ENCODE peak calls at places on chromosomes 11 and 22, in eight cellular contexts. One of them, this sample, is unnamed.

GRCh38 chr11:18633256-18634139 is 644 bp downstream of the SPTY2D1 start:
- DNase-seq in tibial nerve: no peak
- DNase-seq in NCI-H1092 treated with DMSO at 0.1 percent for 48 hours: no peak
- DNase-seq in NCI-H1105: no peak
- DNase-seq in DMS53: no peak
- DNase-seq in Kasumi-1: peak; percentile 41
- DNase-seq in AG04450: no peak
- DNase-seq in fibroblast of lung: peak; percentile 24
- DNase-seq in this sample: no peak

GRCh38 chr22:23274146-23274526 is 93.8 kb downstream of the BCR start:
- DNase-seq in Kasumi-1: no peak
- DNase-seq in AG04450: no peak
- DNase-seq in fibroblast of lung: no peak
- DNase-seq in NCI-H1092 treated with DMSO at 0.1 percent for 48 hours: no peak
- DNase-seq in tibial nerve: no peak
- DNase-seq in DMS53: no peak
- DNase-seq in NCI-H1105: no peak
- DNase-seq in this sample: no peak

GRCh38 chr11:66327171-66328035 is 8.8 kb downstream of the RIN1 start:
- DNase-seq in AG04450: no peak
- DNase-seq in Kasumi-1: no peak
- DNase-seq in DMS53: no peak
- DNase-seq in fibroblast of lung: peak; percentile 65
- DNase-seq in tibial nerve: no peak
- DNase-seq in NCI-H1105: no peak
- DNase-seq in NCI-H1092 treated with DMSO at 0.1 percent for 48 hours: no peak
- DNase-seq in this sample: no peak

GRCh38 chr11:118106789-118107335 is 20.1 kb upstream of the SMIM35 start:
- DNase-seq in DMS53: peak; percentile 35
- DNase-seq in NCI-H1092 treated with DMSO at 0.1 percent for 48 hours: no peak
- DNase-seq in tibial nerve: no peak
- DNase-seq in Kasumi-1: no peak
- DNase-seq in NCI-H1105: no peak
- DNase-seq in fibroblast of lung: no peak
- DNase-seq in AG04450: no peak
- DNase-seq in this sample: no peak

GRCh38 chr11:1826552-1827094 is 8.2 kb upstream of the SYT8 start:
- DNase-seq in tibial nerve: no peak
- DNase-seq in fibroblast of lung: peak; percentile 75
- DNase-seq in DMS53: peak; percentile 54
- DNase-seq in NCI-H1105: no peak
- DNase-seq in Kasumi-1: peak; percentile 29
- DNase-seq in AG04450: no peak
- DNase-seq in NCI-H1092 treated with DMSO at 0.1 percent for 48 hours: no peak
- DNase-seq in this sample: no peak

GRCh38 chr11:117946196-117946841 is 17.1 kb upstream of the TMPRSS13 start:
- DNase-seq in DMS53: no peak
- DNase-seq in tibial nerve: no peak
- DNase-seq in fibroblast of lung: no peak
- DNase-seq in AG04450: no peak
- DNase-seq in NCI-H1105: no peak
- DNase-seq in Kasumi-1: no peak
- DNase-seq in NCI-H1092 treated with DMSO at 0.1 percent for 48 hours: no peak
- DNase-seq in this sample: no peak

GRCh38 chr22:46591890-46592289 is 28.3 kb upstream of the GRAMD4 start:
- DNase-seq in Kasumi-1: no peak
- DNase-seq in tibial nerve: no peak
- DNase-seq in fibroblast of lung: no peak
- DNase-seq in NCI-H1092 treated with DMSO at 0.1 percent for 48 hours: no peak
- DNase-seq in DMS53: no peak
- DNase-seq in AG04450: no peak
- DNase-seq in NCI-H1105: no peak
- DNase-seq in this sample: no peak

GRCh38 chr11:19429108-19429760 is 188.5 kb upstream of the E2F8 start:
- DNase-seq in DMS53: no peak
- DNase-seq in Kasumi-1: no peak
- DNase-seq in NCI-H1092 treated with DMSO at 0.1 percent for 48 hours: no peak
- DNase-seq in NCI-H1105: no peak
- DNase-seq in fibroblast of lung: no peak
- DNase-seq in AG04450: no peak
- DNase-seq in tibial nerve: no peak
- DNase-seq in this sample: no peak

GRCh38 chr22:27682438-27682837 is 119.1 kb downstream of the MN1 start:
- DNase-seq in fibroblast of lung: no peak
- DNase-seq in AG04450: no peak
- DNase-seq in NCI-H1092 treated with DMSO at 0.1 percent for 48 hours: no peak
- DNase-seq in tibial nerve: no peak
- DNase-seq in Kasumi-1: no peak
- DNase-seq in DMS53: no peak
- DNase-seq in NCI-H1105: no peak
- DNase-seq in this sample: no peak

GRCh38 chr11:119752324-119752723 is 23.3 kb upstream of the NECTIN1 start:
- DNase-seq in NCI-H1092 treated with DMSO at 0.1 percent for 48 hours: no peak
- DNase-seq in Kasumi-1: no peak
- DNase-seq in fibroblast of lung: no peak
- DNase-seq in tibial nerve: no peak
- DNase-seq in DMS53: no peak
- DNase-seq in AG04450: no peak
- DNase-seq in NCI-H1105: no peak
- DNase-seq in this sample: no peak

GRCh38 chr22:20674998-20675397 is 98.9 kb upstream of the SERPIND1 start:
- DNase-seq in DMS53: no peak
- DNase-seq in Kasumi-1: no peak
- DNase-seq in NCI-H1105: no peak
- DNase-seq in tibial nerve: no peak
- DNase-seq in NCI-H1092 treated with DMSO at 0.1 percent for 48 hours: no peak
- DNase-seq in AG04450: no peak
- DNase-seq in fibroblast of lung: no peak
- DNase-seq in this sample: no peak

GRCh38 chr11:15006139-15006759 is 34.1 kb upstream of the CALCA start:
- DNase-seq in Kasumi-1: peak; percentile 84
- DNase-seq in AG04450: no peak
- DNase-seq in DMS53: peak; percentile 92
- DNase-seq in NCI-H1092 treated with DMSO at 0.1 percent for 48 hours: peak; percentile 73
- DNase-seq in tibial nerve: no peak
- DNase-seq in NCI-H1105: peak; percentile 51
- DNase-seq in fibroblast of lung: peak; percentile 52
- DNase-seq in this sample: no peak

GRCh38 chr11:86688398-86689179 is 16.2 kb upstream of the ME3 start:
- DNase-seq in tibial nerve: no peak
- DNase-seq in fibroblast of lung: peak; percentile 72
- DNase-seq in DMS53: peak; percentile 38
- DNase-seq in Kasumi-1: peak; percentile 82
- DNase-seq in NCI-H1105: no peak
- DNase-seq in NCI-H1092 treated with DMSO at 0.1 percent for 48 hours: no peak
- DNase-seq in AG04450: peak; percentile 55
- DNase-seq in this sample: no peak

GRCh38 chr22:42996646-42997365 is 18.1 kb downstream of the PACSIN2 start:
- DNase-seq in Kasumi-1: no peak
- DNase-seq in fibroblast of lung: no peak
- DNase-seq in AG04450: no peak
- DNase-seq in NCI-H1092 treated with DMSO at 0.1 percent for 48 hours: no peak
- DNase-seq in tibial nerve: no peak
- DNase-seq in NCI-H1105: no peak
- DNase-seq in DMS53: no peak
- DNase-seq in this sample: no peak

GRCh38 chr11:128518493-128519207 is 68.7 kb downstream of the ETS1 start:
- DNase-seq in DMS53: peak; percentile 15
- DNase-seq in tibial nerve: no peak
- DNase-seq in NCI-H1092 treated with DMSO at 0.1 percent for 48 hours: peak; percentile 36
- DNase-seq in AG04450: no peak
- DNase-seq in NCI-H1105: no peak
- DNase-seq in fibroblast of lung: peak; percentile 38
- DNase-seq in Kasumi-1: no peak
- DNase-seq in this sample: no peak

GRCh38 chr11:111815489-111815888 is 49.3 kb upstream of the PPP2R1B start:
- DNase-seq in fibroblast of lung: no peak
- DNase-seq in DMS53: no peak
- DNase-seq in tibial nerve: no peak
- DNase-seq in NCI-H1092 treated with DMSO at 0.1 percent for 48 hours: no peak
- DNase-seq in Kasumi-1: no peak
- DNase-seq in NCI-H1105: no peak
- DNase-seq in AG04450: no peak
- DNase-seq in this sample: no peak

GRCh38 chr11:7449841-7450214 is 35.5 kb upstream of the OLFML1 start:
- DNase-seq in Kasumi-1: no peak
- DNase-seq in fibroblast of lung: peak; percentile 10
- DNase-seq in tibial nerve: no peak
- DNase-seq in NCI-H1105: no peak
- DNase-seq in DMS53: no peak
- DNase-seq in AG04450: no peak
- DNase-seq in NCI-H1092 treated with DMSO at 0.1 percent for 48 hours: no peak
- DNase-seq in this sample: no peak

GRCh38 chr11:34263462-34264186 is 94.2 kb downstream of the ABTB2 start:
- DNase-seq in NCI-H1105: peak; percentile 18
- DNase-seq in NCI-H1092 treated with DMSO at 0.1 percent for 48 hours: peak; percentile 67
- DNase-seq in DMS53: peak; percentile 86
- DNase-seq in Kasumi-1: no peak
- DNase-seq in tibial nerve: no peak
- DNase-seq in fibroblast of lung: peak; percentile 59
- DNase-seq in AG04450: peak; percentile 26
- DNase-seq in this sample: no peak

GRCh38 chr11:116249561-116249960 is 523.2 kb downstream of the BUD13 start:
- DNase-seq in NCI-H1105: no peak
- DNase-seq in fibroblast of lung: no peak
- DNase-seq in Kasumi-1: no peak
- DNase-seq in NCI-H1092 treated with DMSO at 0.1 percent for 48 hours: no peak
- DNase-seq in AG04450: no peak
- DNase-seq in DMS53: no peak
- DNase-seq in tibial nerve: no peak
- DNase-seq in this sample: no peak

GRCh38 chr11:75103380-75104026 is 6.8 kb upstream of the OR2AT4 start:
- DNase-seq in NCI-H1105: no peak
- DNase-seq in Kasumi-1: no peak
- DNase-seq in DMS53: no peak
- DNase-seq in AG04450: peak; percentile 33
- DNase-seq in fibroblast of lung: peak; percentile 65
- DNase-seq in tibial nerve: no peak
- DNase-seq in NCI-H1092 treated with DMSO at 0.1 percent for 48 hours: no peak
- DNase-seq in this sample: no peak

GRCh38 chr11:123822591-123822990 is 16.4 kb upstream of the OR6M1 start:
- DNase-seq in NCI-H1092 treated with DMSO at 0.1 percent for 48 hours: no peak
- DNase-seq in DMS53: no peak
- DNase-seq in tibial nerve: no peak
- DNase-seq in AG04450: no peak
- DNase-seq in NCI-H1105: no peak
- DNase-seq in fibroblast of lung: no peak
- DNase-seq in Kasumi-1: no peak
- DNase-seq in this sample: no peak